ENCODE peak calls at places on chromosome 21, in five cellular contexts. One of them, this sample, is unnamed.

GRCh38 chr21:45016031-45016430 is 58.3 kb upstream of the ADARB1 start:
- DNase-seq in GM03348: no peak
- DNase-seq in islet precursor cell: no peak
- DNase-seq in HTR-8/SVneo: no peak
- DNase-seq in adrenal gland: peak; percentile 10
- DNase-seq in this sample: no peak

GRCh38 chr21:25735895-25736597 is 1.3 kb downstream of the GABPA start:
- DNase-seq in islet precursor cell: no peak
- DNase-seq in GM03348: peak; percentile 20
- DNase-seq in adrenal gland: no peak
- DNase-seq in HTR-8/SVneo: no peak
- DNase-seq in this sample: no peak

GRCh38 chr21:36890086-36890485 is 76.4 kb downstream of the HLCS start:
- DNase-seq in islet precursor cell: no peak
- DNase-seq in HTR-8/SVneo: no peak
- DNase-seq in GM03348: no peak
- DNase-seq in adrenal gland: no peak
- DNase-seq in this sample: no peak

GRCh38 chr21:45504021-45504515 is 38.2 kb downstream of the SLC19A1 start:
- DNase-seq in GM03348: no peak
- DNase-seq in HTR-8/SVneo: no peak
- DNase-seq in adrenal gland: peak; percentile 17
- DNase-seq in islet precursor cell: peak; percentile 44
- DNase-seq in this sample: no peak

GRCh38 chr21:41231060-41231459 is 63.1 kb downstream of the BACE2 start:
- DNase-seq in GM03348: no peak
- DNase-seq in HTR-8/SVneo: no peak
- DNase-seq in islet precursor cell: no peak
- DNase-seq in adrenal gland: no peak
- DNase-seq in this sample: no peak

GRCh38 chr21:38875694-38876492 is 70.2 kb downstream of the ETS2 start:
- DNase-seq in GM03348: peak; percentile 63
- DNase-seq in islet precursor cell: no peak
- DNase-seq in HTR-8/SVneo: no peak
- DNase-seq in adrenal gland: no peak
- DNase-seq in this sample: no peak

GRCh38 chr21:39715804-39716397 is 29.1 kb upstream of the IGSF5 start:
- DNase-seq in GM03348: peak; percentile 69
- DNase-seq in islet precursor cell: no peak
- DNase-seq in adrenal gland: peak; percentile 63
- DNase-seq in HTR-8/SVneo: peak; percentile 13
- DNase-seq in this sample: no peak

GRCh38 chr21:39651206-39651605 is 38.5 kb downstream of the B3GALT5 start:
- DNase-seq in GM03348: peak; percentile 43
- DNase-seq in islet precursor cell: peak; percentile 77
- DNase-seq in HTR-8/SVneo: no peak
- DNase-seq in adrenal gland: no peak
- DNase-seq in this sample: no peak

GRCh38 chr21:45531393-45532215 is 10.6 kb downstream of the SLC19A1 start:
- DNase-seq in GM03348: no peak
- DNase-seq in islet precursor cell: peak; percentile 48
- DNase-seq in HTR-8/SVneo: no peak
- DNase-seq in adrenal gland: peak; percentile 14
- DNase-seq in this sample: no peak

GRCh38 chr21:31872452-31873274 is at the start of gene HUNK:
- DNase-seq in islet precursor cell: peak; percentile 86
- DNase-seq in HTR-8/SVneo: no peak
- DNase-seq in adrenal gland: no peak
- DNase-seq in GM03348: peak; percentile 75
- DNase-seq in this sample: no peak

GRCh38 chr21:45390121-45390751 is 14.7 kb upstream of the COL18A1 start:
- DNase-seq in HTR-8/SVneo: no peak
- DNase-seq in islet precursor cell: peak; percentile 49
- DNase-seq in GM03348: no peak
- DNase-seq in adrenal gland: peak; percentile 17
- DNase-seq in this sample: no peak

GRCh38 chr21:31557956-31558838 is 101.3 kb upstream of the SOD1 start:
- DNase-seq in GM03348: no peak
- DNase-seq in adrenal gland: no peak
- DNase-seq in HTR-8/SVneo: peak; percentile 38
- DNase-seq in islet precursor cell: peak; percentile 64
- DNase-seq in this sample: no peak

GRCh38 chr21:27132270-27132669 is 165.4 kb upstream of the ADAMTS5 start:
- DNase-seq in adrenal gland: no peak
- DNase-seq in GM03348: peak; percentile 42
- DNase-seq in islet precursor cell: no peak
- DNase-seq in HTR-8/SVneo: no peak
- DNase-seq in this sample: no peak

GRCh38 chr21:35046880-35047229 is 2.2 kb downstream of the RUNX1 start:
- DNase-seq in islet precursor cell: peak; percentile 87
- DNase-seq in HTR-8/SVneo: peak; percentile 45
- DNase-seq in adrenal gland: no peak
- DNase-seq in GM03348: peak; percentile 79
- DNase-seq in this sample: no peak

GRCh38 chr21:43733529-43734071 is 14.7 kb downstream of the PDXK start:
- DNase-seq in islet precursor cell: no peak
- DNase-seq in adrenal gland: no peak
- DNase-seq in HTR-8/SVneo: no peak
- DNase-seq in GM03348: peak; percentile 85
- DNase-seq in this sample: no peak

GRCh38 chr21:29299906-29300546 is 1.3 kb downstream of the BACH1 start:
- DNase-seq in adrenal gland: peak; percentile 43
- DNase-seq in islet precursor cell: peak; percentile 82
- DNase-seq in GM03348: peak; percentile 78
- DNase-seq in HTR-8/SVneo: peak; percentile 48
- DNase-seq in this sample: peak; percentile 8

GRCh38 chr21:23401278-23401677 is 2206.0 kb downstream of the MRPL39 start:
- DNase-seq in GM03348: no peak
- DNase-seq in islet precursor cell: no peak
- DNase-seq in adrenal gland: no peak
- DNase-seq in HTR-8/SVneo: peak; percentile 11
- DNase-seq in this sample: no peak

GRCh38 chr21:36164427-36164784 is 7.8 kb downstream of the DOP1B start:
- DNase-seq in adrenal gland: no peak
- DNase-seq in islet precursor cell: no peak
- DNase-seq in HTR-8/SVneo: no peak
- DNase-seq in GM03348: peak; percentile 24
- DNase-seq in this sample: no peak

GRCh38 chr21:46181953-46182547 is 2.2 kb downstream of the SPATC1L start:
- DNase-seq in HTR-8/SVneo: no peak
- DNase-seq in GM03348: no peak
- DNase-seq in adrenal gland: no peak
- DNase-seq in islet precursor cell: peak; percentile 52
- DNase-seq in this sample: no peak

GRCh38 chr21:45098867-45099266 is 24.5 kb downstream of the ADARB1 start:
- DNase-seq in GM03348: peak; percentile 25
- DNase-seq in HTR-8/SVneo: no peak
- DNase-seq in islet precursor cell: no peak
- DNase-seq in adrenal gland: no peak
- DNase-seq in this sample: no peak

GRCh38 chr21:41783476-41784150 is 16.8 kb upstream of the RIPK4 start:
- DNase-seq in adrenal gland: no peak
- DNase-seq in islet precursor cell: peak; percentile 86
- DNase-seq in HTR-8/SVneo: peak; percentile 53
- DNase-seq in GM03348: no peak
- DNase-seq in this sample: no peak

GRCh38 chr21:30126575-30126974 is 40.0 kb downstream of the CLDN17 start:
- DNase-seq in GM03348: no peak
- DNase-seq in HTR-8/SVneo: no peak
- DNase-seq in islet precursor cell: no peak
- DNase-seq in adrenal gland: no peak
- DNase-seq in this sample: no peak

GRCh38 chr21:29938968-29939858 is 583 bp downstream of the GRIK1 start:
- DNase-seq in HTR-8/SVneo: peak; percentile 6
- DNase-seq in islet precursor cell: peak; percentile 64
- DNase-seq in GM03348: peak; percentile 12
- DNase-seq in adrenal gland: no peak
- DNase-seq in this sample: no peak

GRCh38 chr21:38804617-38805281 is 980 bp upstream of the ETS2 start:
- DNase-seq in adrenal gland: peak; percentile 74
- DNase-seq in HTR-8/SVneo: no peak
- DNase-seq in GM03348: peak; percentile 67
- DNase-seq in islet precursor cell: peak; percentile 75
- DNase-seq in this sample: no peak

GRCh38 chr21:32545948-32546441 is 39.3 kb downstream of the TCP10L start:
- DNase-seq in islet precursor cell: no peak
- DNase-seq in adrenal gland: no peak
- DNase-seq in HTR-8/SVneo: no peak
- DNase-seq in GM03348: no peak
- DNase-seq in this sample: no peak

GRCh38 chr21:26332873-26333272 is 162.3 kb upstream of the APP start:
- DNase-seq in HTR-8/SVneo: no peak
- DNase-seq in islet precursor cell: no peak
- DNase-seq in adrenal gland: no peak
- DNase-seq in GM03348: no peak
- DNase-seq in this sample: no peak

GRCh38 chr21:42566524-42567180 is 53.0 kb downstream of the SLC37A1 start:
- DNase-seq in islet precursor cell: peak; percentile 47
- DNase-seq in adrenal gland: peak; percentile 6
- DNase-seq in HTR-8/SVneo: no peak
- DNase-seq in GM03348: no peak
- DNase-seq in this sample: no peak

GRCh38 chr21:45572783-45573451 is 30.7 kb upstream of the SLC19A1 start:
- DNase-seq in adrenal gland: no peak
- DNase-seq in GM03348: no peak
- DNase-seq in HTR-8/SVneo: no peak
- DNase-seq in islet precursor cell: no peak
- DNase-seq in this sample: no peak

GRCh38 chr21:25254491-25255174 is 352.6 kb downstream of the MRPL39 start:
- DNase-seq in HTR-8/SVneo: no peak
- DNase-seq in islet precursor cell: no peak
- DNase-seq in GM03348: no peak
- DNase-seq in adrenal gland: no peak
- DNase-seq in this sample: no peak

GRCh38 chr21:21612446-21612845 is 614.2 kb downstream of the NCAM2 start:
- DNase-seq in adrenal gland: no peak
- DNase-seq in GM03348: peak; percentile 70
- DNase-seq in HTR-8/SVneo: peak; percentile 40
- DNase-seq in islet precursor cell: peak; percentile 71
- DNase-seq in this sample: no peak

GRCh38 chr21:40255665-40256064 is 388.4 kb downstream of the PCP4 start:
- DNase-seq in islet precursor cell: no peak
- DNase-seq in GM03348: no peak
- DNase-seq in HTR-8/SVneo: no peak
- DNase-seq in adrenal gland: no peak
- DNase-seq in this sample: no peak

This sample was measured in GM18507.